ENCODE peak calls at places on chromosome 14, in four cellular contexts. U, B, T and Z are unnamed samples.

GRCh38 chr14:61433822-61434221 is 112.4 kb downstream of the PRKCH start:
- DNase-seq in U (no peak), T (no peak), B (no peak), Z (no peak)

GRCh38 chr14:92802678-92803077 is 8.6 kb downstream of the GOLGA5 start:
- DNase-seq in U (no peak), B (no peak), T (no peak), Z (no peak)

GRCh38 chr14:64234877-64235651 is 59.1 kb downstream of the ESR2 start:
- DNase-seq in B (no peak), U (no peak), T (no peak), Z (no peak)

GRCh38 chr14:106844608-106845285 is 1318.4 kb downstream of the TMEM121 start:
- DNase-seq in B (no peak), T (peak), U (peak), Z (peak)

GRCh38 chr14:100028990-100029677 is 36.1 kb upstream of the EVL start:
- DNase-seq in U (no peak), B (peak), T (no peak), Z (peak)

GRCh38 chr14:20434701-20435453 is 1.1 kb downstream of the KLHL33 start:
- DNase-seq in B (no peak), U (no peak), T (no peak), Z (peak)

GRCh38 chr14:102517412-102518062 is 8.0 kb upstream of the ANKRD9 start:
- DNase-seq in B (no peak), U (no peak), T (no peak), Z (no peak)

GRCh38 chr14:37889087-37889486 is 293.7 kb downstream of the TTC6 start:
- DNase-seq in U (no peak), B (no peak), T (no peak), Z (no peak)

GRCh38 chr14:55188686-55189295 is 2.6 kb downstream of the DLGAP5 start:
- DNase-seq in T (no peak), U (no peak), B (no peak), Z (peak)

GRCh38 chr14:98189521-98189920 is 1082.5 kb downstream of the BCL11B start:
- DNase-seq in T (peak), U (peak), B (no peak), Z (no peak)

GRCh38 chr14:105943973-105944602 is 417.7 kb downstream of the TMEM121 start:
- DNase-seq in B (no peak), T (no peak), U (no peak), Z (no peak)

GRCh38 chr14:103250888-103251287 is 83.1 kb upstream of the EIF5 start:
- DNase-seq in B (no peak), U (no peak), T (no peak), Z (no peak)

GRCh38 chr14:75126121-75126544 is 715 bp downstream of the NEK9 start:
- DNase-seq in U (no peak), T (peak), B (peak), Z (no peak)

GRCh38 chr14:50822501-50823042 is 8.4 kb downstream of the NIN start:
- DNase-seq in T (no peak), B (no peak), U (no peak), Z (no peak)

GRCh38 chr14:51518681-51519080 is 133.0 kb upstream of the FRMD6 start:
- DNase-seq in U (no peak), B (no peak), T (no peak), Z (no peak)

GRCh38 chr14:66979083-66979974 is 209.9 kb upstream of the GARIN2 start:
- DNase-seq in T (no peak), U (peak), B (peak), Z (no peak)

GRCh38 chr14:29897181-29897580 is 30.5 kb downstream of the PRKD1 start:
- DNase-seq in U (no peak), T (no peak), B (no peak), Z (no peak)

GRCh38 chr14:67859169-67859749 is 39.7 kb downstream of the RAD51B start:
- DNase-seq in U (no peak), B (no peak), T (no peak), Z (no peak)

GRCh38 chr14:61508526-61508925 is 186.8 kb upstream of the HIF1A start:
- DNase-seq in B (no peak), T (no peak), U (no peak), Z (no peak)

GRCh38 chr14:61586539-61587396 is 108.5 kb upstream of the HIF1A start:
- DNase-seq in B (peak), U (no peak), T (no peak), Z (no peak)

GRCh38 chr14:87805315-87805723 is 187.7 kb downstream of the GALC start:
- DNase-seq in T (peak), B (peak), U (peak), Z (no peak)

GRCh38 chr14:76194327-76194726 is 42.6 kb downstream of the GPATCH2L start:
- DNase-seq in B (no peak), U (no peak), T (no peak), Z (no peak)

GRCh38 chr14:34030864-34031263 is 80.0 kb upstream of the EGLN3 start:
- DNase-seq in B (no peak), U (no peak), T (no peak), Z (peak)

GRCh38 chr14:42532194-42532593 is 925.5 kb downstream of the LRFN5 start:
- DNase-seq in U (no peak), T (no peak), B (no peak), Z (no peak)

GRCh38 chr14:61568572-61569011 is 126.7 kb upstream of the HIF1A start:
- DNase-seq in U (peak), B (no peak), T (peak), Z (no peak)

GRCh38 chr14:93299831-93300230 is 33.0 kb downstream of the BTBD7 start:
- DNase-seq in U (no peak), B (no peak), T (no peak), Z (peak)

GRCh38 chr14:89681086-89682018 is 264.3 kb upstream of the FOXN3 start:
- DNase-seq in T (peak), U (peak), B (no peak), Z (no peak)

GRCh38 chr14:35534884-35535793 is 1.2 kb downstream of the INSM2 start:
- DNase-seq in T (peak), U (peak), B (peak), Z (peak)

GRCh38 chr14:104392396-104393198 is 187.0 kb upstream of the C14orf180 start:
- DNase-seq in B (no peak), U (no peak), T (no peak), Z (no peak)